ENCODE peak calls at places on chromosomes 5 and 9, in six cellular contexts. One of them, this sample, is unnamed.

GRCh38 chr9:26261503-26262330 is 583.5 kb upstream of the TUSC1 start:
- DNase-seq in neuronal stem cell: no peak
- DNase-seq in MM.1S: no peak
- DNase-seq in colonic mucosa: no peak
- DNase-seq in thyroid gland: no peak
- DNase-seq in effector memory CD4-positive, alpha-beta T cell: no peak
- DNase-seq in this sample: no peak

GRCh38 chr9:114309096-114309495 is 13.8 kb upstream of the ORM1 start:
- DNase-seq in MM.1S: no peak
- DNase-seq in colonic mucosa: no peak
- DNase-seq in thyroid gland: no peak
- DNase-seq in effector memory CD4-positive, alpha-beta T cell: no peak
- DNase-seq in neuronal stem cell: no peak
- DNase-seq in this sample: no peak

GRCh38 chr9:105114956-105115728 is 129.3 kb upstream of the SLC44A1 start:
- DNase-seq in neuronal stem cell: no peak
- DNase-seq in thyroid gland: no peak
- DNase-seq in effector memory CD4-positive, alpha-beta T cell: no peak
- DNase-seq in MM.1S: peak
- DNase-seq in colonic mucosa: peak
- DNase-seq in this sample: no peak

GRCh38 chr9:137459601-137460362 is 648 bp upstream of the NSMF start:
- DNase-seq in effector memory CD4-positive, alpha-beta T cell: no peak
- DNase-seq in colonic mucosa: no peak
- DNase-seq in thyroid gland: no peak
- DNase-seq in MM.1S: no peak
- DNase-seq in neuronal stem cell: no peak
- DNase-seq in this sample: peak

GRCh38 chr9:112355305-112355953 is 22.0 kb upstream of the PTBP3 start:
- DNase-seq in MM.1S: no peak
- DNase-seq in colonic mucosa: no peak
- DNase-seq in thyroid gland: peak
- DNase-seq in neuronal stem cell: no peak
- DNase-seq in effector memory CD4-positive, alpha-beta T cell: no peak
- DNase-seq in this sample: no peak

GRCh38 chr9:97046228-97046627 is 7.3 kb upstream of the CTSV start:
- DNase-seq in MM.1S: no peak
- DNase-seq in thyroid gland: peak
- DNase-seq in colonic mucosa: peak
- DNase-seq in neuronal stem cell: no peak
- DNase-seq in effector memory CD4-positive, alpha-beta T cell: no peak
- DNase-seq in this sample: no peak

GRCh38 chr9:93900971-93901861 is 53.9 kb downstream of the BARX1 start:
- DNase-seq in thyroid gland: no peak
- DNase-seq in neuronal stem cell: no peak
- DNase-seq in effector memory CD4-positive, alpha-beta T cell: no peak
- DNase-seq in MM.1S: no peak
- DNase-seq in colonic mucosa: no peak
- DNase-seq in this sample: no peak

GRCh38 chr9:97710356-97711222 is 13.4 kb upstream of the XPA start:
- DNase-seq in MM.1S: peak
- DNase-seq in colonic mucosa: peak
- DNase-seq in thyroid gland: peak
- DNase-seq in effector memory CD4-positive, alpha-beta T cell: no peak
- DNase-seq in neuronal stem cell: peak
- DNase-seq in this sample: peak

GRCh38 chr5:113520429-113520828 is 6.9 kb downstream of the YTHDC2 start:
- DNase-seq in neuronal stem cell: no peak
- DNase-seq in MM.1S: no peak
- DNase-seq in thyroid gland: no peak
- DNase-seq in effector memory CD4-positive, alpha-beta T cell: no peak
- DNase-seq in colonic mucosa: no peak
- DNase-seq in this sample: no peak

GRCh38 chr5:36422957-36423356 is 121.3 kb upstream of the RANBP3L start:
- DNase-seq in effector memory CD4-positive, alpha-beta T cell: no peak
- DNase-seq in thyroid gland: no peak
- DNase-seq in colonic mucosa: no peak
- DNase-seq in neuronal stem cell: no peak
- DNase-seq in MM.1S: no peak
- DNase-seq in this sample: no peak

GRCh38 chr5:157459715-157460599 is at the start of gene NIPAL4:
- DNase-seq in colonic mucosa: no peak
- DNase-seq in effector memory CD4-positive, alpha-beta T cell: peak
- DNase-seq in MM.1S: no peak
- DNase-seq in neuronal stem cell: no peak
- DNase-seq in thyroid gland: peak
- DNase-seq in this sample: no peak

GRCh38 chr5:135308245-135308644 is 90.8 kb downstream of the MACROH2A1 start:
- DNase-seq in thyroid gland: no peak
- DNase-seq in colonic mucosa: no peak
- DNase-seq in MM.1S: no peak
- DNase-seq in effector memory CD4-positive, alpha-beta T cell: no peak
- DNase-seq in neuronal stem cell: no peak
- DNase-seq in this sample: no peak

GRCh38 chr9:23622396-23622795 is 203.6 kb downstream of the ELAVL2 start:
- DNase-seq in neuronal stem cell: no peak
- DNase-seq in effector memory CD4-positive, alpha-beta T cell: no peak
- DNase-seq in thyroid gland: no peak
- DNase-seq in colonic mucosa: no peak
- DNase-seq in MM.1S: no peak
- DNase-seq in this sample: no peak

GRCh38 chr5:52334367-52334766 is 453.3 kb upstream of the ITGA1 start:
- DNase-seq in effector memory CD4-positive, alpha-beta T cell: no peak
- DNase-seq in colonic mucosa: no peak
- DNase-seq in neuronal stem cell: peak
- DNase-seq in MM.1S: no peak
- DNase-seq in thyroid gland: no peak
- DNase-seq in this sample: no peak

GRCh38 chr9:73152445-73152844 is 780 bp downstream of the ANXA1 start:
- DNase-seq in effector memory CD4-positive, alpha-beta T cell: no peak
- DNase-seq in MM.1S: no peak
- DNase-seq in thyroid gland: no peak
- DNase-seq in neuronal stem cell: no peak
- DNase-seq in colonic mucosa: no peak
- DNase-seq in this sample: no peak

GRCh38 chr5:177256296-177256695 is 47.2 kb downstream of the RAB24 start:
- DNase-seq in MM.1S: no peak
- DNase-seq in effector memory CD4-positive, alpha-beta T cell: no peak
- DNase-seq in neuronal stem cell: no peak
- DNase-seq in colonic mucosa: no peak
- DNase-seq in thyroid gland: peak
- DNase-seq in this sample: no peak

GRCh38 chr5:134004626-134005414 is at the start of gene VDAC1:
- DNase-seq in colonic mucosa: peak
- DNase-seq in neuronal stem cell: peak
- DNase-seq in effector memory CD4-positive, alpha-beta T cell: peak
- DNase-seq in MM.1S: peak
- DNase-seq in thyroid gland: peak
- DNase-seq in this sample: peak

GRCh38 chr5:141672071-141672855 is 9.8 kb downstream of the ARAP3 start:
- DNase-seq in thyroid gland: no peak
- DNase-seq in colonic mucosa: no peak
- DNase-seq in neuronal stem cell: no peak
- DNase-seq in effector memory CD4-positive, alpha-beta T cell: no peak
- DNase-seq in MM.1S: no peak
- DNase-seq in this sample: no peak

GRCh38 chr5:54517174-54517511 is 416 bp upstream of the SNX18 start:
- DNase-seq in neuronal stem cell: no peak
- DNase-seq in thyroid gland: no peak
- DNase-seq in effector memory CD4-positive, alpha-beta T cell: no peak
- DNase-seq in MM.1S: no peak
- DNase-seq in colonic mucosa: no peak
- DNase-seq in this sample: no peak

GRCh38 chr9:98191615-98192502 is 578 bp downstream of the CORO2A start:
- DNase-seq in colonic mucosa: peak
- DNase-seq in thyroid gland: peak
- DNase-seq in MM.1S: no peak
- DNase-seq in neuronal stem cell: no peak
- DNase-seq in effector memory CD4-positive, alpha-beta T cell: peak
- DNase-seq in this sample: no peak

DNA sequence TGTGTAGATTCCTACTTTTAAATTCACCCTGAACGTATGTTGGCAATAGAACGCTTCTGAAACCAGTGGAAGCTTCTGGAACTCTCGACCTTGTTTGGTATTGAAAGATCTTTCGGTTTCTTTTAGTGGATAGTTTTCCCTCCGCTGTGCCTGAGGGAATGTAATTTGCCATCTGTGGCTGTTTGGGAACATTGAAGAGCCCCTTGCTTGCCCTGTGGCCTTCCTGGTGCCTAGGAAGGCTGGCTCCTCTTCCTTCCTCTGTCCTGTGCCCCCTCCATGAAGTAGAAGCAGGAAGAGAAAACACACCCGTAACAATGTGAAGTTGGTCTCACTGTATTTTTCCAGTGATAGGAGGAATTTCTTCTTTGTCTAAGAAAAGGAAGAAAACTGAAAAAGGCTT is 274.3 kb downstream of the AOPEP start:
- DNase-seq in colonic mucosa: no peak
- DNase-seq in neuronal stem cell: no peak
- DNase-seq in MM.1S: no peak
- DNase-seq in effector memory CD4-positive, alpha-beta T cell: no peak
- DNase-seq in thyroid gland: no peak
- DNase-seq in this sample: no peak
- H3K27ac ChIP-seq in colonic mucosa: peak
- H3K27ac ChIP-seq in neuronal stem cell: no peak
- H3K27ac ChIP-seq in MM.1S: no peak
- H3K27ac ChIP-seq in effector memory CD4-positive, alpha-beta T cell: no peak
- H3K27ac ChIP-seq in thyroid gland: peak
- H3K27ac ChIP-seq in this sample: no peak

DNA sequence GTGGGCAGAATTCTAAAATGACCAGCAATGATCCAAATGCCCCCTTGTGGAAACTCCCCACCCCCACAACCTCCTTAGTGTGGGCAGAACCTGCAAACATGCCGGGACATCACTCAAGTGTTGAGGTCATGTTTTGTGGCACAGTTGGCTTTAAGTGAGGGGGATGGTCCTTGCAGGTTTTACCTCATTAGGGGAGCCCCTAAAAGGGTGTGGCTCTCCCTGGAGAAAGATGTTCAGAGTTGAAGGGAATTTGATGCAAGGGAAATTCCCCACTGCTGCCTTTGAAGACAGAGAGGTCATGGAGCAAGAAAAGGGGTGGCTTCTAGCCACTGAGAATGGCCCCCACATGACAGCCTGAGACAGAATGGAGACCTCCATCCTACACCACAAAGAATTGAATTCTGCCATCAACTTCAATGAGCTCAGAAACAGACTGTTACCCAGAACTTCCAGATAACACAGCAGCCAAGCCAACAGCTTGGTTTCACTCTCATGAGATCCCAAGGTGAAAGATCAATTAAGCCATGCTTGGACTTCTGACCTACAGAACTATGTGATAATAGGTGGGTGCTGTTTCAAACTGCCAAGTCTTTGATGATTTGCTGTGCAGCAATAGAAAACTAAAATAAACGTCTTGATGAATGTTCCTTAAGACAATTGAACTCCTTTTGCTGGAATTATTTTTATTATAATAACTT is 103.4 kb downstream of the MED10 start:
- DNase-seq in colonic mucosa: no peak
- DNase-seq in neuronal stem cell: no peak
- DNase-seq in MM.1S: no peak
- DNase-seq in effector memory CD4-positive, alpha-beta T cell: no peak
- DNase-seq in thyroid gland: no peak
- DNase-seq in this sample: no peak
- H3K27ac ChIP-seq in colonic mucosa: no peak
- H3K27ac ChIP-seq in neuronal stem cell: no peak
- H3K27ac ChIP-seq in MM.1S: no peak
- H3K27ac ChIP-seq in effector memory CD4-positive, alpha-beta T cell: no peak
- H3K27ac ChIP-seq in thyroid gland: no peak
- H3K27ac ChIP-seq in this sample: no peak

DNA sequence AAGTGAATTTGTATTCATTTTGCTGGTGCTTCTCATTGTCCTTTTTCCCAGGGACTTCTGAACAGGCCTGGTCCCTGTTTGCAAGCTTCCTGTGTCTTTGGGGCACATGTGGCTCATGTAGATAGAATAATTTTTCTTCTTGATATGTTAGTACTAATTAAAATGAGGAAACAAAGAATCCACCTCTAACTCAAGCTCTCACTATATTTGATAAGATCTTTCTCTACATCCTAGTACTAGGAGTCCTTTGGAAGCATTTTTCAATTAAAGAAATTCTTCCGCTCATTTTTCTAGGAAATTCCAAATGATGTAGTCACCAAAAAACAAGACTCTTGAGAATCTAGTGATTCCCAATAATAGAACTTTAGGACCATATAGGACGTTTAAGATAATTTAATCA is 165.3 kb downstream of the SEC61B start:
- DNase-seq in effector memory CD4-positive, alpha-beta T cell: no peak
- DNase-seq in neuronal stem cell: no peak
- DNase-seq in thyroid gland: no peak
- DNase-seq in MM.1S: no peak
- DNase-seq in colonic mucosa: no peak
- DNase-seq in this sample: no peak
- H3K27ac ChIP-seq in effector memory CD4-positive, alpha-beta T cell: no peak
- H3K27ac ChIP-seq in neuronal stem cell: no peak
- H3K27ac ChIP-seq in thyroid gland: no peak
- H3K27ac ChIP-seq in MM.1S: no peak
- H3K27ac ChIP-seq in colonic mucosa: no peak
- H3K27ac ChIP-seq in this sample: no peak

GRCh38 chr5:14155730-14156129 is 12.6 kb downstream of the TRIO start:
- DNase-seq in effector memory CD4-positive, alpha-beta T cell: no peak
- DNase-seq in neuronal stem cell: no peak
- DNase-seq in colonic mucosa: no peak
- DNase-seq in MM.1S: no peak
- DNase-seq in thyroid gland: no peak
- DNase-seq in this sample: no peak

GRCh38 chr5:14157494-14157782 is 14.3 kb downstream of the TRIO start:
- DNase-seq in MM.1S: no peak
- DNase-seq in colonic mucosa: no peak
- DNase-seq in neuronal stem cell: no peak
- DNase-seq in effector memory CD4-positive, alpha-beta T cell: no peak
- DNase-seq in thyroid gland: no peak
- DNase-seq in this sample: no peak

GRCh38 chr5:14158890-14159666 is 15.9 kb downstream of the TRIO start:
- DNase-seq in neuronal stem cell: no peak
- DNase-seq in MM.1S: no peak
- DNase-seq in colonic mucosa: no peak
- DNase-seq in effector memory CD4-positive, alpha-beta T cell: no peak
- DNase-seq in thyroid gland: no peak
- DNase-seq in this sample: no peak

GRCh38 chr5:14155075-14155474 is 11.9 kb downstream of the TRIO start:
- DNase-seq in effector memory CD4-positive, alpha-beta T cell: no peak
- DNase-seq in neuronal stem cell: no peak
- DNase-seq in colonic mucosa: no peak
- DNase-seq in MM.1S: no peak
- DNase-seq in thyroid gland: no peak
- DNase-seq in this sample: peak

GRCh38 chr5:14156611-14157493 is 13.7 kb downstream of the TRIO start:
- DNase-seq in colonic mucosa: no peak
- DNase-seq in neuronal stem cell: no peak
- DNase-seq in effector memory CD4-positive, alpha-beta T cell: no peak
- DNase-seq in MM.1S: no peak
- DNase-seq in thyroid gland: no peak
- DNase-seq in this sample: no peak
- H3K27ac ChIP-seq in colonic mucosa: peak
- H3K27ac ChIP-seq in neuronal stem cell: no peak
- H3K27ac ChIP-seq in effector memory CD4-positive, alpha-beta T cell: no peak
- H3K27ac ChIP-seq in MM.1S: no peak
- H3K27ac ChIP-seq in thyroid gland: no peak
- H3K27ac ChIP-seq in this sample: no peak

GRCh38 chr9:6646028-6646636 is 603 bp upstream of the GLDC start:
- DNase-seq in neuronal stem cell: no peak
- DNase-seq in effector memory CD4-positive, alpha-beta T cell: no peak
- DNase-seq in MM.1S: peak
- DNase-seq in colonic mucosa: no peak
- DNase-seq in thyroid gland: no peak
- DNase-seq in this sample: no peak
- H3K27ac ChIP-seq in neuronal stem cell: no peak
- H3K27ac ChIP-seq in effector memory CD4-positive, alpha-beta T cell: no peak
- H3K27ac ChIP-seq in MM.1S: peak
- H3K27ac ChIP-seq in colonic mucosa: no peak
- H3K27ac ChIP-seq in thyroid gland: no peak
- H3K27ac ChIP-seq in this sample: no peak